ENCODE peak calls at places on chromosomes 12 and 14, in nine cellular contexts. G is ascending aorta; W is HEK293T; N is T-helper 17 cell; T is left colon; F is stimulated activated CD4-positive, alpha-beta T cell treated with anti-CD3 and anti-CD28 coated beads, Interleukin-15, amount 100 ng/mL, for 1 hour; A is head of caudate nucleus; L is ELR; C is GM13977. J is an unnamed sample.

GRCh38 chr14:88667555-88668273 is 104.9 kb downstream of the ZC3H14 start:
- DNase-seq in A (peak; percentile 76), T (peak; percentile 33), F (peak; percentile 9), W (peak; percentile 72), C (peak; percentile 56), L (peak; percentile 77), G (no peak), N (no peak), J (peak; percentile 18)

GRCh38 chr14:66403183-66403582 is 83.0 kb upstream of the CCDC196 start:
- DNase-seq in C (no peak), T (no peak), N (no peak), G (no peak), A (no peak), L (peak; percentile 61), F (no peak), W (peak; percentile 34), J (no peak)

GRCh38 chr12:93348568-93349435 is 28.9 kb upstream of the NUDT4 start:
- DNase-seq in W (no peak), L (peak; percentile 37), C (no peak), F (no peak), G (no peak), N (no peak), T (no peak), A (no peak), J (no peak)

GRCh38 chr12:1593232-1594044 is 943 bp downstream of the FBXL14 start:
- DNase-seq in A (peak; percentile 51), C (peak; percentile 36), G (no peak), N (peak; percentile 49), W (peak; percentile 21), T (peak; percentile 56), F (peak; percentile 29), L (peak; percentile 73), J (peak; percentile 77)

GRCh38 chr12:25723921-25724491 is 170.9 kb upstream of the LMNTD1 start:
- DNase-seq in W (no peak), N (no peak), T (no peak), A (no peak), G (no peak), C (no peak), F (no peak), L (no peak), J (no peak)

GRCh38 chr12:3962661-3963483 is 89.7 kb upstream of the PARP11 start:
- DNase-seq in F (peak; percentile 48), N (peak; percentile 34), W (no peak), A (no peak), L (no peak), T (no peak), C (no peak), G (no peak), J (no peak)

GRCh38 chr12:46432325-46432724 is 59.8 kb upstream of the SLC38A2 start:
- DNase-seq in F (no peak), W (no peak), C (no peak), T (no peak), G (no peak), A (no peak), N (no peak), L (no peak), J (no peak)

GRCh38 chr14:33655421-33655820 is 295.5 kb downstream of the EGLN3 start:
- DNase-seq in G (no peak), T (no peak), A (no peak), L (peak; percentile 68), C (no peak), F (no peak), N (no peak), W (no peak), J (no peak)

GRCh38 chr14:22898302-22898894 is 15.4 kb downstream of the REM2 start:
- DNase-seq in N (no peak), C (no peak), F (no peak), W (no peak), T (no peak), G (no peak), L (peak; percentile 85), A (no peak), J (no peak)

GRCh38 chr12:14886271-14886670 is 617 bp upstream of the MGP start:
- DNase-seq in N (no peak), G (no peak), L (no peak), W (no peak), A (no peak), F (no peak), C (no peak), T (no peak), J (no peak)

GRCh38 chr12:130873106-130873795 is 1.4 kb downstream of the RAN start:
- DNase-seq in F (no peak), N (no peak), T (no peak), C (no peak), L (peak; percentile 32), W (no peak), A (no peak), G (no peak), J (no peak)

GRCh38 chr12:115464008-115464672 is 780.2 kb upstream of the TBX3 start:
- DNase-seq in L (no peak), C (no peak), A (no peak), G (no peak), N (no peak), W (no peak), T (no peak), F (no peak), J (no peak)

GRCh38 chr14:44712095-44712822 is 205.2 kb upstream of the FSCB start:
- DNase-seq in G (no peak), F (no peak), L (no peak), W (no peak), A (no peak), N (no peak), T (no peak), C (no peak), J (no peak)

J was measured in pancreas.